ENCODE peak calls at places on chromosomes 2 and 18, in seven cellular contexts. U, G, R, Y, Z, D and M are unnamed samples.

GRCh38 chr18:74402806-74403433 is 54.2 kb downstream of the DIPK1C start:
- DNase-seq in U (no peak), G (no peak), R (no peak), Y (no peak), Z (no peak), D (no peak), M (peak)

GRCh38 chr2:150612957-150613710 is 125.7 kb upstream of the RND3 start:
- DNase-seq in U (no peak), G (peak), R (no peak), Y (no peak), Z (no peak), D (no peak), M (no peak)

GRCh38 chr2:186991766-186992417 is 142.9 kb upstream of the ZSWIM2 start:
- DNase-seq in U (no peak), G (no peak), R (no peak), Y (no peak), Z (no peak), D (no peak), M (no peak)

GRCh38 chr2:119483395-119483753 is 40.9 kb downstream of the SCTR start:
- DNase-seq in U (no peak), G (no peak), R (no peak), Y (no peak), Z (no peak), D (no peak), M (peak)

GRCh38 chr2:151861171-151861570 is 33.0 kb upstream of the ARL5A start:
- DNase-seq in U (no peak), G (no peak), R (no peak), Y (no peak), Z (no peak), D (no peak), M (no peak)

GRCh38 chr2:205903549-205904129 is 182.3 kb downstream of the INO80D start:
- DNase-seq in U (no peak), G (peak), R (no peak), Y (peak), Z (no peak), D (peak), M (peak)

GRCh38 chr2:136135924-136136906 is 18.3 kb upstream of the CXCR4 start:
- DNase-seq in U (peak), G (peak), R (peak), Y (peak), Z (no peak), D (peak), M (no peak)

GRCh38 chr2:180905002-180905401 is 75.4 kb upstream of the UBE2E3 start:
- DNase-seq in U (no peak), G (peak), R (no peak), Y (no peak), Z (no peak), D (no peak), M (no peak)

GRCh38 chr2:66696374-66696773 is 261.4 kb downstream of the MEIS1 start:
- DNase-seq in U (no peak), G (no peak), R (no peak), Y (no peak), Z (no peak), D (no peak), M (no peak)

GRCh38 chr2:26848336-26849055 is 564 bp downstream of the DPYSL5 start:
- DNase-seq in U (no peak), G (peak), R (no peak), Y (peak), Z (peak), D (peak), M (peak)